ENCODE peak calls at places on chromosome 14, in five cellular contexts. X is NCI-H1436; W is activated CD4-positive, alpha-beta T cell treated with anti-CD3 and anti-CD28 coated beads, Interleukin-2, amount 10 ng/mL, durations not matched to agents 7 days and 5 days; G is ACHN; C is stimulated activated CD4-positive, alpha-beta T cell treated with anti-CD3 and anti-CD28 coated beads, Interleukin-2, amount 100 ng/mL, for 24 hours. R is an unnamed sample.

GRCh38 chr14:60508707-60509437 is at the start of gene SIX6:
- DNase-seq in G (no peak), X (peak), W (no peak), C (peak), R (no peak)

GRCh38 chr14:22981090-22982012 is 1.0 kb downstream of the AJUBA start:
- DNase-seq in G (no peak), W (no peak), X (no peak), C (peak), R (no peak)

GRCh38 chr14:39229222-39229543 is 4.5 kb upstream of the MIA2 start:
- DNase-seq in W (peak), G (no peak), X (no peak), C (peak), R (no peak)

GRCh38 chr14:69727860-69728259 is 39.1 kb upstream of the SRSF5 start:
- DNase-seq in C (no peak), X (no peak), G (no peak), W (no peak), R (no peak)

GRCh38 chr14:33567736-33568124 is 383.1 kb downstream of the EGLN3 start:
- DNase-seq in G (no peak), X (no peak), W (no peak), C (no peak), R (no peak)

GRCh38 chr14:63563370-63564026 is 20.3 kb upstream of the PPP2R5E start:
- DNase-seq in C (no peak), W (no peak), G (no peak), X (no peak), R (no peak)

GRCh38 chr14:61581955-61582615 is 113.2 kb upstream of the HIF1A start:
- DNase-seq in C (no peak), G (no peak), X (no peak), W (no peak), R (no peak)

GRCh38 chr14:50342211-50343080 is 30.3 kb downstream of the DMAC2L start:
- DNase-seq in X (no peak), G (peak), C (peak), W (peak), R (peak)

GRCh38 chr14:103880334-103880985 is 33.1 kb upstream of the PPP1R13B start:
- DNase-seq in W (no peak), X (no peak), G (peak), C (peak), R (peak)

GRCh38 chr14:101234588-101234937 is 326.7 kb upstream of the DIO3 start:
- DNase-seq in X (no peak), C (no peak), G (no peak), W (no peak), R (no peak)

GRCh38 chr14:45679852-45680251 is 426.9 kb upstream of the MIS18BP1 start:
- DNase-seq in X (no peak), W (no peak), C (no peak), G (peak), R (no peak)

GRCh38 chr14:63745858-63746425 is 18.1 kb upstream of the SGPP1 start:
- DNase-seq in W (peak), C (no peak), X (no peak), G (no peak), R (no peak)

GRCh38 chr14:68779761-68780323 is 13.0 kb downstream of the ZFP36L1 start:
- DNase-seq in X (no peak), W (peak), C (peak), G (peak), R (no peak)

GRCh38 chr14:72434856-72435255 is 459.0 kb downstream of the DPF3 start:
- DNase-seq in G (no peak), W (no peak), X (no peak), C (no peak), R (no peak)

GRCh38 chr14:67440513-67440912 is 28.5 kb upstream of the PLEK2 start:
- DNase-seq in G (no peak), C (no peak), W (no peak), X (no peak), R (no peak)

GRCh38 chr14:54003064-54003463 is 46.4 kb upstream of the BMP4 start:
- DNase-seq in C (no peak), X (no peak), W (no peak), G (no peak), R (no peak)

GRCh38 chr14:45968037-45968436 is 683.5 kb downstream of the RPL10L start:
- DNase-seq in X (no peak), C (no peak), G (no peak), W (no peak), R (no peak)

R was measured in dorsolateral prefrontal cortex.